ENCODE peak calls at places on chromosomes 3 and 15, in eight cellular contexts. R is Caki2, W is anterior cingulate cortex, P is AG10803, Z is substantia nigra, E is A549, T is Kasumi-1, I is H1. D is an unnamed sample.

GRCh38 chr3:72255736-72256559 is 471.0 kb upstream of the PROK2 start:
- DNase-seq in T (no peak), Z (no peak), R (peak), E (no peak), W (peak), P (no peak), I (no peak), D (no peak)

GRCh38 chr3:79392479-79392878 is 375.3 kb downstream of the ROBO1 start:
- DNase-seq in P (no peak), E (no peak), R (no peak), Z (no peak), I (no peak), T (no peak), W (no peak), D (no peak)

GRCh38 chr3:41120461-41120860 is 78.8 kb upstream of the CTNNB1 start:
- DNase-seq in E (no peak), I (no peak), P (no peak), R (no peak), T (peak), Z (no peak), W (peak), D (no peak)

GRCh38 chr3:140203510-140203909 is 268.5 kb downstream of the CLSTN2 start:
- DNase-seq in P (no peak), Z (no peak), E (no peak), I (no peak), T (no peak), W (no peak), R (no peak), D (no peak)

GRCh38 chr15:31069360-31070000 is 32.0 kb downstream of the TRPM1 start:
- DNase-seq in W (no peak), Z (no peak), R (no peak), I (peak), P (peak), T (no peak), E (no peak), D (no peak)

GRCh38 chr3:196990654-196991053 is 22.0 kb upstream of the PIGZ start:
- DNase-seq in I (no peak), E (no peak), P (no peak), Z (no peak), R (no peak), W (no peak), T (no peak), D (no peak)

GRCh38 chr3:53597136-53597915 is 102.9 kb downstream of the CACNA1D start:
- DNase-seq in W (no peak), T (no peak), R (no peak), E (no peak), P (no peak), I (no peak), Z (no peak), D (no peak)

GRCh38 chr15:70099966-70100494 is 2.3 kb upstream of the TLE3 start:
- DNase-seq in Z (no peak), I (no peak), R (no peak), T (peak), W (no peak), P (no peak), E (peak), D (no peak)

GRCh38 chr3:25427155-25428002 is 684 bp upstream of the RARB start:
- DNase-seq in R (peak), T (no peak), W (no peak), I (no peak), Z (no peak), E (peak), P (no peak), D (no peak)

GRCh38 chr3:50146316-50146901 is 8.7 kb upstream of the SEMA3F start:
- DNase-seq in T (no peak), W (no peak), P (no peak), R (no peak), Z (no peak), E (no peak), I (no peak), D (no peak)

GRCh38 chr3:108806316-108806715 is 16.3 kb upstream of the TRAT1 start:
- DNase-seq in Z (no peak), T (no peak), R (no peak), E (no peak), P (no peak), W (no peak), I (no peak), D (no peak)

GRCh38 chr15:38072007-38072506 is 137.6 kb downstream of the TMCO5A start:
- DNase-seq in T (no peak), R (no peak), I (no peak), Z (no peak), E (no peak), W (no peak), P (no peak), D (no peak)

D was measured in GF-D8.